ENCODE peak calls at places on chromosomes 5 and 9, in ten cellular contexts. C, A, N, L, Z, Q, V, H, U and K are unnamed samples.

GRCh38 chr5:95973793-95974325 is 12.2 kb upstream of the ELL2 start:
- DNase-seq in C (no peak), A (no peak), N (peak), L (peak), Z (peak), Q (no peak), V (no peak), H (no peak), U (no peak), K (no peak)

GRCh38 chr9:5622019-5622418 is 6.9 kb upstream of the RIC1 start:
- DNase-seq in C (no peak), A (no peak), N (no peak), L (no peak), Z (peak), Q (no peak), V (no peak), H (no peak), U (no peak), K (no peak)

GRCh38 chr5:148408092-148408491 is 24.3 kb downstream of the FBXO38 start:
- DNase-seq in C (no peak), A (no peak), N (no peak), L (no peak), Z (peak), Q (no peak), V (no peak), H (no peak), U (no peak), K (no peak)

GRCh38 chr5:56516034-56516433 is 282.9 kb upstream of the ANKRD55 start:
- DNase-seq in C (no peak), A (no peak), N (no peak), L (no peak), Z (no peak), Q (no peak), V (no peak), H (no peak), U (no peak), K (no peak)

GRCh38 chr5:122844916-122845252 is 529 bp upstream of the SNX24 start:
- DNase-seq in C (no peak), A (no peak), N (no peak), L (peak), Z (no peak), Q (no peak), V (no peak), H (no peak), U (no peak), K (no peak)

GRCh38 chr5:180670586-180671359 is 21.4 kb upstream of the FLT4 start:
- DNase-seq in C (peak), A (no peak), N (peak), L (peak), Z (peak), Q (no peak), V (peak), H (peak), U (peak), K (peak)

GRCh38 chr5:135008981-135009735 is 24.9 kb downstream of the PITX1 start:
- DNase-seq in C (no peak), A (no peak), N (peak), L (no peak), Z (no peak), Q (no peak), V (no peak), H (no peak), U (no peak), K (no peak)

GRCh38 chr5:123047706-123048105 is 11.2 kb upstream of the PPIC start:
- DNase-seq in C (no peak), A (no peak), N (no peak), L (no peak), Z (peak), Q (no peak), V (no peak), H (no peak), U (no peak), K (no peak)

GRCh38 chr5:59655693-59656309 is 237.7 kb downstream of the PDE4D start:
- DNase-seq in C (no peak), A (no peak), N (no peak), L (no peak), Z (no peak), Q (no peak), V (no peak), H (no peak), U (no peak), K (no peak)

GRCh38 chr5:123708074-123708806 is 196.3 kb downstream of the CSNK1G3 start:
- DNase-seq in C (no peak), A (no peak), N (no peak), L (no peak), Z (peak), Q (no peak), V (no peak), H (no peak), U (no peak), K (no peak)